ENCODE peak calls at places on chromosome 14, in four cellular contexts. One of them, this sample, is unnamed.

GRCh38 chr14:25049559-25050493 is at the start of gene STXBP6:
- DNase-seq in psoas muscle: peak
- DNase-seq in A549: peak
- DNase-seq in fibroblast of pulmonary artery: peak
- DNase-seq in this sample: peak

GRCh38 chr14:91575469-91576208 is 65.5 kb upstream of the PPP4R3A start:
- DNase-seq in fibroblast of pulmonary artery: no peak
- DNase-seq in psoas muscle: no peak
- DNase-seq in A549: no peak
- DNase-seq in this sample: no peak

GRCh38 chr14:63535918-63536317 is 7.3 kb downstream of the PPP2R5E start:
- DNase-seq in A549: no peak
- DNase-seq in fibroblast of pulmonary artery: no peak
- DNase-seq in psoas muscle: no peak
- DNase-seq in this sample: no peak

GRCh38 chr14:64091217-64091616 is 203.0 kb downstream of the ESR2 start:
- DNase-seq in fibroblast of pulmonary artery: no peak
- DNase-seq in psoas muscle: no peak
- DNase-seq in A549: no peak
- DNase-seq in this sample: no peak

GRCh38 chr14:55912344-55912743 is 205.9 kb upstream of the PELI2 start:
- DNase-seq in fibroblast of pulmonary artery: no peak
- DNase-seq in A549: no peak
- DNase-seq in psoas muscle: no peak
- DNase-seq in this sample: no peak

GRCh38 chr14:31934767-31935266 is 142.3 kb upstream of the ARHGAP5 start:
- DNase-seq in fibroblast of pulmonary artery: peak
- DNase-seq in A549: peak
- DNase-seq in psoas muscle: no peak
- DNase-seq in this sample: peak

GRCh38 chr14:70595443-70596185 is 4.8 kb downstream of the MED6 start:
- DNase-seq in psoas muscle: no peak
- DNase-seq in A549: no peak
- DNase-seq in fibroblast of pulmonary artery: no peak
- DNase-seq in this sample: peak

GRCh38 chr14:29894030-29894429 is 33.6 kb downstream of the PRKD1 start:
- DNase-seq in fibroblast of pulmonary artery: no peak
- DNase-seq in psoas muscle: no peak
- DNase-seq in A549: no peak
- DNase-seq in this sample: no peak

GRCh38 chr14:72828604-72829003 is 65.3 kb downstream of the DPF3 start:
- DNase-seq in A549: no peak
- DNase-seq in psoas muscle: peak
- DNase-seq in fibroblast of pulmonary artery: no peak
- DNase-seq in this sample: no peak

GRCh38 chr14:95018845-95019244 is 138.5 kb downstream of the DICER1 start:
- DNase-seq in A549: no peak
- DNase-seq in fibroblast of pulmonary artery: peak
- DNase-seq in psoas muscle: no peak
- DNase-seq in this sample: peak

GRCh38 chr14:26401170-26401968 is 196.5 kb downstream of the NOVA1 start:
- DNase-seq in A549: no peak
- DNase-seq in psoas muscle: no peak
- DNase-seq in fibroblast of pulmonary artery: no peak
- DNase-seq in this sample: no peak

GRCh38 chr14:59585891-59586554 is 9.4 kb upstream of the CCDC175 start:
- DNase-seq in A549: no peak
- DNase-seq in psoas muscle: no peak
- DNase-seq in fibroblast of pulmonary artery: peak
- DNase-seq in this sample: no peak

GRCh38 chr14:28785096-28785952 is 18.7 kb downstream of the FOXG1 start:
- DNase-seq in fibroblast of pulmonary artery: no peak
- DNase-seq in A549: no peak
- DNase-seq in psoas muscle: no peak
- DNase-seq in this sample: no peak

GRCh38 chr14:90062852-90063539 is 1.2 kb downstream of the KCNK13 start:
- DNase-seq in psoas muscle: no peak
- DNase-seq in fibroblast of pulmonary artery: no peak
- DNase-seq in A549: no peak
- DNase-seq in this sample: no peak
- H3K4me3 ChIP-seq in psoas muscle: peak
- H3K4me3 ChIP-seq in fibroblast of pulmonary artery: no peak
- H3K4me3 ChIP-seq in A549: no peak
- H3K4me3 ChIP-seq in this sample: no peak

GRCh38 chr14:69226736-69227135 is 33.2 kb upstream of the GALNT16 start:
- DNase-seq in fibroblast of pulmonary artery: peak
- DNase-seq in psoas muscle: no peak
- DNase-seq in A549: no peak
- DNase-seq in this sample: no peak

GRCh38 chr14:69226178-69226577 is 33.8 kb upstream of the GALNT16 start:
- DNase-seq in psoas muscle: no peak
- DNase-seq in fibroblast of pulmonary artery: peak
- DNase-seq in A549: no peak
- DNase-seq in this sample: no peak

DNA sequence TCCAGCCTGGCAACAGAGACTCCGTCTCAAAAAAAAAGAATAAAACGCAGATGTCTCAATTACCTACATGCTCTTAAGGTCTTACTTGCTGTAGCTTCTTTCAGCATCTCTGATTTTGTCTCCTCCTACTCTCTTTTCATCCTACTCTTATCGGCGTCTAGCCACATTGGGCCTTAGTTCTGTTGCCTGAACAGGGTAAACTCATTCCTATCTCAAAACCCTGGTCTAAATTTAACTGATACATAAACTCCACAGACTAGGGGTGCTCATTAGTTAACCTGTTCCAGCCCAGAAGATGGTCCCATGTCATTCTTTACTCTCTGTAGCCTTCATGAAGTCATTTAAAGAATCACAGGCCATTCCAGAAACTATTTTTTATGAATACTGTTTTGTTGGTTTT is 33.6 kb downstream of the EXD2 start:
- DNase-seq in A549: no peak
- DNase-seq in psoas muscle: no peak
- DNase-seq in fibroblast of pulmonary artery: no peak
- DNase-seq in this sample: no peak
- TF ChIP-seq CTCF in A549: no peak
- TF ChIP-seq CTCF in psoas muscle: no peak
- TF ChIP-seq CTCF in fibroblast of pulmonary artery: no peak
- TF ChIP-seq CTCF in this sample: no peak

DNA sequence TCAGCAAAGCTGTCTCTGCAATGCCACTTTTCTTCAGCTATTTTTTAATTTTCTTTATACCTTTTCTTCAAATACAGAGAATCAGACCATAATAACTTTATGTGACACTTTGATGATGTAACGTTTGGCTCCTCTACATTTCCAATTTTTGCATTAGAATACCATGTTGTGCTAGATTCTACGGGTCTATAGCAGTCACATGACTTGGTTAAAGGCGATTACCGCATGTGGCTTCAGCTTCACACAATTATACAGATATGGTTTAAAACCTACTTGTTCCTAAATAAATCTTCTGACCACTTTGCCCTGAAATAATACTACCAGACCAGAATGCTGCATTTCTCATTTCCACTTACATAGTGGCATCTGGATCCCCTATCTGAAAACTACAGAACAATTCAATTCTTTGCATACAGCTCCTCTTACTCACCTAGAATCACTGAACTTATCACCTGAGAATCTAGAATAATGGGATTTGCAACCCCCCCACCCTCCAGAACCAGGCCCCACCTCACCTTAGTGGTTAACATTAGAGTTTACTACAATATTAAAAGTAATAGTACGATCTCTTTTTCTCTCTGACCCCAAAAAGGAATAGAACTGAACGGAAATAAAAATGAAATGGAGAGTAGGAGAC is 1.3 kb downstream of the MAX start:
- DNase-seq in psoas muscle: no peak
- DNase-seq in A549: no peak
- DNase-seq in fibroblast of pulmonary artery: peak
- DNase-seq in this sample: peak
- H3K4me3 ChIP-seq in psoas muscle: peak
- H3K4me3 ChIP-seq in A549: peak
- H3K4me3 ChIP-seq in fibroblast of pulmonary artery: peak
- H3K4me3 ChIP-seq in this sample: peak

DNA sequence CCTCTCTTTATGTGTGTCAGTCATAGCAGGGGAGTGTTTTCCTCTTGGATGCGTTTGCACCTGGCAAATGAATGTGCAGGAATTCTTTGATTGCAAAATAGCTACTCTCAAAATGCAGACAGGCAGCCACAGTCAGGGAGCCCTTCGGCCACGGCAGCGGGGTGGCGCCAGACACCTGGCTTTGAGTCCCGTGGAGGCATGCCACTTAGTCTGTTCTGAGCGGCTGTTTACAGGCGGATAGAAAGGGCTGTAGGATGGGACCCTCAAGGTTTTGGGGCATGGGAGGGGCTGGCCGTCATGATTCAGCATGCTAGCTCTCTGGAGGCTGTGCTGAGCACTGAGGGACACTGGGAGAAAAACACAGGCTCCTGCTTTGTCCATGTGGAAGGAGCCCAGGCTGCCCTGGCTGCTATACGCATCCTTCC is 117.1 kb downstream of the SLC25A47 start:
- DNase-seq in psoas muscle: peak
- DNase-seq in fibroblast of pulmonary artery: peak
- DNase-seq in A549: peak
- DNase-seq in this sample: peak
- TF ChIP-seq CTCF in psoas muscle: peak
- TF ChIP-seq CTCF in fibroblast of pulmonary artery: peak
- TF ChIP-seq CTCF in A549: peak
- TF ChIP-seq CTCF in this sample: peak

GRCh38 chr14:102545461-102546265 is 36.1 kb upstream of the ANKRD9 start:
- DNase-seq in A549: no peak
- DNase-seq in fibroblast of pulmonary artery: peak
- DNase-seq in psoas muscle: no peak
- DNase-seq in this sample: peak

GRCh38 chr14:102547067-102547466 is 37.5 kb upstream of the ANKRD9 start:
- DNase-seq in A549: no peak
- DNase-seq in fibroblast of pulmonary artery: no peak
- DNase-seq in psoas muscle: no peak
- DNase-seq in this sample: no peak

GRCh38 chr14:102544745-102545460 is 35.3 kb upstream of the ANKRD9 start:
- DNase-seq in psoas muscle: no peak
- DNase-seq in A549: no peak
- DNase-seq in fibroblast of pulmonary artery: no peak
- DNase-seq in this sample: no peak

GRCh38 chr14:102541771-102542170 is 32.2 kb upstream of the ANKRD9 start:
- DNase-seq in psoas muscle: no peak
- DNase-seq in fibroblast of pulmonary artery: no peak
- DNase-seq in A549: no peak
- DNase-seq in this sample: no peak

GRCh38 chr14:102544034-102544744 is 34.6 kb upstream of the ANKRD9 start:
- DNase-seq in fibroblast of pulmonary artery: no peak
- DNase-seq in psoas muscle: no peak
- DNase-seq in A549: no peak
- DNase-seq in this sample: no peak
- H3K4me3 ChIP-seq in fibroblast of pulmonary artery: no peak
- H3K4me3 ChIP-seq in psoas muscle: peak
- H3K4me3 ChIP-seq in A549: no peak
- H3K4me3 ChIP-seq in this sample: no peak

GRCh38 chr14:104935955-104936354 is 11.3 kb downstream of the PLD4 start:
- DNase-seq in A549: no peak
- DNase-seq in fibroblast of pulmonary artery: no peak
- DNase-seq in psoas muscle: no peak
- DNase-seq in this sample: no peak
- TF ChIP-seq CTCF in A549: no peak
- TF ChIP-seq CTCF in fibroblast of pulmonary artery: no peak
- TF ChIP-seq CTCF in psoas muscle: no peak
- TF ChIP-seq CTCF in this sample: no peak

GRCh38 chr14:68816943-68817430 is 24.1 kb upstream of the ZFP36L1 start:
- DNase-seq in fibroblast of pulmonary artery: no peak
- DNase-seq in psoas muscle: no peak
- DNase-seq in A549: no peak
- DNase-seq in this sample: no peak
- H3K4me3 ChIP-seq in fibroblast of pulmonary artery: peak
- H3K4me3 ChIP-seq in psoas muscle: peak
- H3K4me3 ChIP-seq in A549: no peak
- H3K4me3 ChIP-seq in this sample: no peak

GRCh38 chr14:90384543-90384911 is 12.3 kb upstream of the CALM1 start:
- DNase-seq in A549: no peak
- DNase-seq in fibroblast of pulmonary artery: no peak
- DNase-seq in psoas muscle: no peak
- DNase-seq in this sample: peak

GRCh38 chr14:90383731-90384542 is 12.9 kb upstream of the CALM1 start:
- DNase-seq in fibroblast of pulmonary artery: peak
- DNase-seq in psoas muscle: peak
- DNase-seq in A549: no peak
- DNase-seq in this sample: peak

GRCh38 chr14:90382491-90383125 is 14.2 kb upstream of the CALM1 start:
- DNase-seq in psoas muscle: peak
- DNase-seq in A549: peak
- DNase-seq in fibroblast of pulmonary artery: peak
- DNase-seq in this sample: peak

GRCh38 chr14:90381999-90382451 is 14.8 kb upstream of the CALM1 start:
- DNase-seq in A549: no peak
- DNase-seq in psoas muscle: peak
- DNase-seq in fibroblast of pulmonary artery: no peak
- DNase-seq in this sample: peak

GRCh38 chr14:90383126-90383730 is 13.6 kb upstream of the CALM1 start:
- DNase-seq in psoas muscle: peak
- DNase-seq in fibroblast of pulmonary artery: peak
- DNase-seq in A549: peak
- DNase-seq in this sample: peak
- TF ChIP-seq CTCF in psoas muscle: no peak
- TF ChIP-seq CTCF in fibroblast of pulmonary artery: no peak
- TF ChIP-seq CTCF in A549: no peak
- TF ChIP-seq CTCF in this sample: no peak

DNA sequence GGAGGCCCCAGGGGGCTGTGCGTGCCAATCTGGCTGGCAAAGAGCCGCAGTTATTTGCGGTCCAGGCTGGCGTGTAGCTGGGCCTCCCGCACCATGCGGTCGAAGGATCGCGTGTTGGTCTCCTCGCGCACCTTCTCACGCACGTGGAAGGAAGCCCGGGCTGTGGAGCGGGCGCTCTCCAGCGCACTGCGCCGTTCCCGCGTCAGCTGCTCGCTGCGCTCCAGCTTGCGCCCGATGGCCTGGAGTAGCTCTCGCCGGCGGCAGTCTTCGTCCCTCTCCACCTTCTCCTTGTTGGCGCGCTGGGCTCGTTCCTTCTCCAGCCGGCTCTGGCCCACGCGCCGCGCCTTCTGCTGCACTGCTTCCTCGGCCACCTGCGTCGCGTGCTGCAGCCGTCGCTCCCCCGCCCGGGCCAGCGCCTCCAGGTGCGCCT is 3.2 kb downstream of the CCDC177 start:
- DNase-seq in fibroblast of pulmonary artery: no peak
- DNase-seq in A549: no peak
- DNase-seq in psoas muscle: no peak
- DNase-seq in this sample: no peak
- H3K4me3 ChIP-seq in fibroblast of pulmonary artery: no peak
- H3K4me3 ChIP-seq in A549: peak
- H3K4me3 ChIP-seq in psoas muscle: peak
- H3K4me3 ChIP-seq in this sample: no peak